ENCODE peak calls at places on chromosomes 11 and 22, in nine cellular contexts. G is naive thymus-derived CD8-positive, alpha-beta T cell; D is T-helper 2 cell; X is B cell; S is endothelial cell; P is ovary; E is fibroblast of the aortic adventitia; Y is T-helper 1 cell; L is trophoblast cell. J is an unnamed sample.
A peak's percentile ranks its signal among the peaks of the same experiment; 100 is the strongest.

GRCh38 chr11:3130269-3131071 is 34.6 kb downstream of the OSBPL5 start:
- DNase-seq in E (no peak), L (peak; percentile 15), G (no peak), X (no peak), P (no peak), D (no peak), Y (no peak), S (no peak), J (no peak)

GRCh38 chr11:130762342-130763037 is 153.8 kb downstream of the SNX19 start:
- DNase-seq in L (no peak), D (no peak), Y (no peak), E (no peak), P (no peak), S (no peak), G (no peak), X (no peak), J (no peak)

GRCh38 chr22:35995345-35995744 is 33.3 kb downstream of the RBFOX2 start:
- DNase-seq in S (no peak), X (no peak), L (no peak), P (no peak), D (no peak), E (no peak), Y (no peak), G (no peak), J (no peak)

GRCh38 chr11:101030692-101031091 is 98.9 kb downstream of the PGR start:
- DNase-seq in Y (no peak), G (no peak), P (no peak), S (no peak), D (no peak), X (no peak), L (no peak), E (no peak), J (no peak)

GRCh38 chr11:2779499-2779980 is 79.7 kb upstream of the KCNQ1OT1 start:
- DNase-seq in P (no peak), L (no peak), G (no peak), S (peak; percentile 1), E (no peak), X (no peak), Y (no peak), D (no peak), J (no peak)

GRCh38 chr11:112024778-112025678 is at the start of gene DLAT:
- DNase-seq in X (peak; percentile 82), Y (peak; percentile 73), P (peak; percentile 86), D (peak; percentile 73), E (peak; percentile 78), L (peak; percentile 80), S (peak; percentile 89), G (peak; percentile 74), J (peak; percentile 80)

GRCh38 chr11:117130879-117131278 is 13.2 kb upstream of the PAFAH1B2 start:
- DNase-seq in S (no peak), L (no peak), D (no peak), E (no peak), P (no peak), X (no peak), Y (no peak), G (no peak), J (no peak)

GRCh38 chr11:77819921-77820564 is 479 bp downstream of the RSF1 start:
- DNase-seq in L (peak; percentile 69), G (peak; percentile 29), P (peak; percentile 73), Y (peak; percentile 31), E (peak; percentile 18), D (peak; percentile 17), S (peak; percentile 44), X (no peak), J (peak; percentile 39)

GRCh38 chr11:20373568-20374209 is 10.2 kb downstream of the HTATIP2 start:
- DNase-seq in S (no peak), X (no peak), L (no peak), Y (no peak), E (no peak), G (no peak), D (no peak), P (no peak), J (no peak)

GRCh38 chr11:49208006-49208721 is at the start of gene FOLH1:
- DNase-seq in S (peak; percentile 36), L (no peak), Y (no peak), D (no peak), E (no peak), P (peak; percentile 23), X (no peak), G (no peak), J (peak; percentile 1)

GRCh38 chr11:113673566-113674396 is 32.3 kb downstream of the TMPRSS5 start:
- DNase-seq in D (no peak), G (no peak), S (no peak), Y (no peak), X (no peak), E (no peak), L (no peak), P (no peak), J (no peak)

GRCh38 chr11:72758690-72759389 is 6.6 kb upstream of the ARAP1 start:
- DNase-seq in S (no peak), E (peak; percentile 23), P (peak; percentile 75), X (no peak), G (no peak), Y (no peak), D (no peak), L (no peak), J (peak; percentile 62)

GRCh38 chr11:64810891-64811272 is 531 bp upstream of the MEN1 start:
- DNase-seq in Y (peak; percentile 41), E (no peak), S (no peak), X (no peak), D (no peak), P (peak; percentile 49), L (peak; percentile 72), G (no peak), J (no peak)

GRCh38 chr22:50061824-50062355 is 3.8 kb upstream of the TTLL8 start:
- DNase-seq in E (no peak), P (no peak), X (no peak), S (no peak), D (no peak), G (no peak), L (no peak), Y (no peak), J (no peak)

GRCh38 chr11:124610295-124610694 is 933 bp upstream of the PANX3 start:
- DNase-seq in L (no peak), Y (no peak), D (no peak), G (no peak), X (no peak), E (no peak), P (no peak), S (no peak), J (no peak)

GRCh38 chr11:37630866-37631265 is 1032.8 kb upstream of the RAG2 start:
- DNase-seq in G (no peak), X (no peak), S (no peak), L (no peak), D (no peak), Y (no peak), E (no peak), P (no peak), J (no peak)

GRCh38 chr11:131796541-131796940 is 426.1 kb downstream of the NTM start:
- DNase-seq in G (no peak), L (no peak), X (no peak), P (no peak), D (no peak), E (no peak), Y (no peak), S (no peak), J (no peak)

GRCh38 chr11:76209956-76210885 is 3.9 kb upstream of the WNT11 start:
- DNase-seq in Y (no peak), X (peak; percentile 47), G (no peak), S (peak; percentile 50), L (peak; percentile 56), P (peak; percentile 82), D (no peak), E (peak; percentile 69), J (peak; percentile 81)

GRCh38 chr11:21546715-21547114 is 646.2 kb upstream of the ANO5 start:
- DNase-seq in G (no peak), Y (no peak), D (no peak), X (no peak), S (no peak), L (no peak), E (no peak), P (no peak), J (no peak)

GRCh38 chr22:46542011-46542985 is 4.9 kb upstream of the CELSR1 start:
- DNase-seq in S (peak; percentile 88), G (peak; percentile 62), Y (peak; percentile 58), L (peak; percentile 71), D (peak; percentile 53), X (peak; percentile 83), E (peak; percentile 62), P (peak; percentile 70), J (peak; percentile 82)

GRCh38 chr11:77214557-77214956 is 86.5 kb downstream of the MYO7A start:
- DNase-seq in X (no peak), D (no peak), G (no peak), Y (no peak), P (no peak), S (no peak), L (no peak), E (no peak), J (no peak)

GRCh38 chr11:36123353-36124220 is 165.6 kb downstream of the COMMD9 start:
- DNase-seq in E (no peak), P (peak; percentile 70), X (no peak), S (no peak), G (no peak), Y (no peak), D (no peak), L (no peak), J (no peak)

GRCh38 chr11:121889931-121890330 is 226.1 kb downstream of the BLID start:
- DNase-seq in L (no peak), Y (no peak), E (peak; percentile 83), X (no peak), P (no peak), G (no peak), S (no peak), D (no peak), J (peak; percentile 43)

GRCh38 chr11:76598426-76598839 is 72.1 kb downstream of the LRRC32 start:
- DNase-seq in Y (no peak), E (peak; percentile 61), G (no peak), D (no peak), P (no peak), L (peak; percentile 70), S (peak; percentile 50), X (peak; percentile 62), J (peak; percentile 74)

GRCh38 chr11:7487360-7487759 is 2.1 kb downstream of the OLFML1 start:
- DNase-seq in E (no peak), G (no peak), L (no peak), S (no peak), Y (no peak), X (no peak), P (no peak), D (no peak), J (no peak)

GRCh38 chr11:19232910-19233503 is 7.7 kb downstream of the E2F8 start:
- DNase-seq in P (no peak), Y (no peak), D (no peak), X (no peak), E (peak; percentile 95), S (no peak), L (peak; percentile 45), G (no peak), J (no peak)

GRCh38 chr11:119025978-119026766 is 4.5 kb downstream of the SLC37A4 start:
- DNase-seq in Y (no peak), G (no peak), D (no peak), P (no peak), L (no peak), S (no peak), X (no peak), E (no peak), J (no peak)

GRCh38 chr11:74474316-74474715 is 7.0 kb upstream of the KCNE3 start:
- DNase-seq in Y (no peak), P (peak; percentile 74), D (no peak), E (no peak), S (no peak), L (no peak), G (no peak), X (no peak), J (no peak)

J was measured in cardiac muscle cell.